ENCODE peak calls at places on chromosomes 12 and 14, in ten cellular contexts. I is adrenal gland, C is sigmoid colon, Z is stomach, F is HepG2, O is HCT116, U is right lobe of liver, H is A549, E is spleen, K is suprapubic skin. G is an unnamed sample.

GRCh38 chr12:128783129-128783574 is 40.6 kb downstream of the SLC15A4 start:
- DNase-seq in F (no peak), H (no peak), I (no peak), K (no peak), Z (no peak), O (no peak), E (no peak), C (peak; percentile 14), U (no peak), G (no peak)

GRCh38 chr12:113086249-113087164 is 30.0 kb downstream of the DTX1 start:
- DNase-seq in U (no peak), Z (no peak), F (peak; percentile 23), H (no peak), I (no peak), K (no peak), C (no peak), O (no peak), E (peak; percentile 88), G (no peak)

GRCh38 chr14:54902143-54902520 is 494 bp downstream of the GCH1 start:
- DNase-seq in U (peak; percentile 87), O (peak; percentile 41), I (peak; percentile 64), C (peak; percentile 87), Z (peak; percentile 82), E (peak; percentile 95), H (peak; percentile 76), F (peak; percentile 62), K (peak; percentile 91), G (peak; percentile 86)

GRCh38 chr14:22977684-22978486 is 4.5 kb downstream of the AJUBA start:
- DNase-seq in H (peak; percentile 88), K (peak; percentile 63), O (no peak), U (peak; percentile 79), F (peak; percentile 100), Z (peak; percentile 69), C (peak; percentile 78), E (no peak), I (peak; percentile 34), G (no peak)

GRCh38 chr14:44785096-44785495 is 176.7 kb downstream of the KLHL28 start:
- DNase-seq in O (no peak), F (no peak), H (no peak), K (no peak), Z (no peak), C (no peak), U (no peak), I (no peak), E (no peak), G (no peak)

GRCh38 chr14:106831322-106831720 is 1304.9 kb downstream of the TMEM121 start:
- DNase-seq in F (peak; percentile 20), K (no peak), H (peak; percentile 75), U (no peak), Z (no peak), E (peak; percentile 81), C (no peak), O (no peak), I (peak; percentile 15), G (no peak)

GRCh38 chr12:104551313-104551931 is 94.7 kb downstream of the CHST11 start:
- DNase-seq in F (no peak), E (no peak), U (no peak), C (no peak), H (no peak), Z (peak; percentile 32), O (no peak), I (no peak), K (no peak), G (no peak)

GRCh38 chr12:13044859-13045384 is 741 bp downstream of the FAM234B start:
- DNase-seq in F (no peak), I (no peak), U (no peak), C (no peak), H (peak; percentile 33), Z (no peak), O (no peak), E (no peak), K (no peak), G (no peak)

GRCh38 chr14:33646692-33647260 is 304.1 kb downstream of the EGLN3 start:
- DNase-seq in E (no peak), I (no peak), Z (no peak), C (no peak), H (no peak), K (no peak), U (no peak), O (no peak), F (no peak), G (no peak)

DNA sequence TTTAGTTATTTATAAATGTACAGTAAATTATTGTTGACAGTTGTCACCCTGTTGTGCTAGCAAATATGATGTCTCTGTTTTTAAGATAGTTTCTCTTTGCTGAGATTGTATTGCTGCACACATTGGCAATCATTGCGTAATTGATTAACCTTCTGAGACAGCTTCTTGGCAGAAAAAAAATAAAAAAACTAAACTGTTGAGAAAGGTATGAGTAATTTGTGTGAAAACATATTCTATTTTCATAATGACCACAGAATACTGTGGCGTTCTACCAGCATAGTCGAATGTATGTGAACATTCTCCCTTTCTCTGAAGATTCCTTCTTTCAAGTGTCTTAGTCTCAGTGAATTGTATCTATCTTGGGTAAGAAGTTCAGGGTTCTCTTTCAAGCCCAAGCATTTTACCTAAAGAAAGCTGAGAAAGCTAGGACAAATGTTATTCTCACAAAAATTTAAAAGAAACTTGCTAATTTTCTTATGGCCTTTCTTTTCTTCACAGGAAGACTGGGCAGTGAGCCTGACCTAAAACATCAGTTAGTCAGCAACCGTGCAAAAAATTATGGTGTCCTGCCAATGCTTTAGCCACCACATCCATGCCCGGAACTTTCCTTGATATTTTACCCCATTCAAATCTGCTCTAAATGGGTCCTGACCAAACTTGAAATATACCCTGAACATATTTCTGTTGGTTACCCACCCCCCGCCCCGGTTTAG is 69.0 kb upstream of the REP15 start:
- DNase-seq in U (no peak), I (peak; percentile 63), O (no peak), C (peak; percentile 67), E (no peak), Z (no peak), H (no peak), F (no peak), K (no peak), G (no peak)
- H3K4me1 ChIP-seq in U (no peaks in the 10 kb centered on the region), I (peaks cover 17% of the 10 kb centered on the region), O (peaks cover 60% of the 10 kb centered on the region), C (no peaks in the 10 kb centered on the region), E (no peaks in the 10 kb centered on the region), Z (peaks cover 16% of the 10 kb centered on the region), H (peaks cover 48% of the 10 kb centered on the region), F (peaks cover 12% of the 10 kb centered on the region), K (peaks cover 22% of the 10 kb centered on the region), G (peaks cover 44% of the 10 kb centered on the region)

GRCh38 chr14:88552859-88553258 is 1.9 kb downstream of the PTPN21 start:
- DNase-seq in E (no peak), F (peak; percentile 51), U (no peak), C (no peak), I (no peak), O (no peak), H (no peak), Z (no peak), K (no peak), G (no peak)

GRCh38 chr14:88556581-88556980 is 1.8 kb upstream of the PTPN21 start:
- DNase-seq in O (no peak), H (no peak), K (no peak), E (no peak), U (no peak), C (no peak), Z (no peak), F (no peak), I (no peak), G (no peak)

GRCh38 chr14:88554458-88555286 is at the start of gene PTPN21:
- DNase-seq in K (peak; percentile 74), U (peak; percentile 84), C (peak; percentile 88), I (peak; percentile 76), O (no peak), H (peak; percentile 79), Z (peak; percentile 76), F (peak; percentile 43), E (peak; percentile 82), G (peak; percentile 89)

GRCh38 chr14:88551936-88552565 is 2.8 kb downstream of the PTPN21 start:
- DNase-seq in U (peak; percentile 51), O (no peak), Z (no peak), K (peak; percentile 65), E (no peak), I (peak; percentile 16), C (peak; percentile 69), F (no peak), H (no peak), G (peak; percentile 42)

GRCh38 chr14:88553886-88554457 is 835 bp downstream of the PTPN21 start:
- DNase-seq in Z (no peak), E (no peak), U (peak; percentile 53), I (no peak), K (no peak), F (no peak), O (no peak), C (no peak), H (no peak), G (peak; percentile 13)
- TF ChIP-seq POLR2A in Z (no peak), E (no peak), U (no peak), I (no peak), K (no peak), F (no peak), O (no peak), C (no peak), H (no peak), G (no peak)

DNA sequence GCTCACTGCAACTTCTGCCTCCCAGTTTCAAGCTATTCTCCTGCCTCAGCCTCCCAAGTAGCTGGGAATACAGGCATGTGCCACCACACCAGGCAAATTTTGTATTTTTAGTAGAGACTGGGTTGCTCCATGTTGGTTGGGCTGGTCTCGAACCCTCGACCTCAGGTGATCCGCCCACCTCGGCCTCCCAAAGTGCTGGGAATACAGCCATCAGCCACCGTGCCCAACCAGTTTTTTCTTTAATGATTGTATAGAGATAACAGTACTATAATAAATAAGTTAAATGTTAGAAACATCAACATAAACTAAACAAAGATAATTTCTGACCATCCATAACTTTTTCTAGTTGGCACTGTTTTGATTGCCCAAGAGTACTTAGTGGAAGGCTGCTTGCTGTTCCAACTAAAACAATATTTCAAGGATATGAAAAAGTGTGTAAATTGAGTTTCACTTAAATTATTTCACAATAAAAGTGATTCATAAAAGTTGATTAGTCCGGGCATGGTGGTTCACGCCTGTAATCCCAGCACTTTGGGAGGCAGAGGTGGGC is 5.6 kb downstream of the GON7 start:
- DNase-seq in C (no peak), E (no peak), H (no peak), K (no peak), I (no peak), O (no peak), Z (no peak), U (no peak), F (no peak), G (no peak)
- H3K4me1 ChIP-seq in C (no peaks in the 10 kb centered on the region), E (peaks cover 12% of the 10 kb centered on the region), H (peaks cover 8% of the 10 kb centered on the region), K (peaks cover 9% of the 10 kb centered on the region), I (no peaks in the 10 kb centered on the region), O (peaks cover 3% of the 10 kb centered on the region), Z (peaks cover 8% of the 10 kb centered on the region), U (no peaks in the 10 kb centered on the region), F (peaks cover 16% of the 10 kb centered on the region), G (peaks cover 9% of the 10 kb centered on the region)

DNA sequence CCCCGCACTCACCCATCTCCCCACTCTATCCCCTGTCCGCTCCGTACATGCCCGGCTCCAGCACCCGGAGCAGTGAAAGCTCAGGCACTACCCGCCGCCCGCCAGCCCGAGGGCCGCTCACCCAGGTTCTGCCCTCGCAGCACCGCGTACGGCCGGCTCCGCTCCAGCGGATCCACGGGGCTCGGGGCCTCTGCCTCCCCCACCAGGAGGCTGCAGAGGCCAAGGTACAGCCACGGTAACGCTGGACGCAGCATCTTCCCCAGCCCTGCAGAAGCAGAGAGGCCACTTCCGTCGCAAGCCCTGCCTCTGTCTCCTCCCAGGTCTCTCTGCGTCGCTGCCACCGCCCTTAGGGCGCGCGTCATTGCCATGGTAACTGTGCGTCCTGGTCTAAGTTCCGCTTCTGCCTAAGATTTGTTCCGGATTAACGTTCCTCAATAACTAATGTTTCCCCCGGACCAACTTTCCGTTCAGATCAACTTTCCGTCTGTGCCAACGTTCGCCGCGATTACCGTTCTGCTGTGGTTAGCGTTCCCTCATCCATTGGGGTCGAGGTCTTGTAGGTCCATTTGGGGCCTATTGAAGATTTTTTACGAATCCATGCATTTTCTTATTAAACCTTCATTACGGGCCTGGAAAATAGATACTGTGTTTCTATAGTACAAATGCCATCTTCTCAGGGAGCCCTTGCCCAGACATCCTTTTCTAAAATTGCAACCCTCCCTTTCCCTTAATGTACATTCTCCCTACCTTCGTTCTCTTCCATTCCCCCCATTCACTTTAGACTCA is at the start of gene C12orf76:
- DNase-seq in K (peak; percentile 95), U (peak; percentile 97), Z (peak; percentile 94), O (peak; percentile 95), H (peak; percentile 99), E (peak; percentile 99), I (peak; percentile 97), C (peak; percentile 96), F (peak; percentile 93), G (peak; percentile 94)
- TF ChIP-seq POLR2A in K (no peak), U (peak; percentile 83), Z (no peak), O (peak; percentile 93), H (peak; percentile 94), E (peak; percentile 23), I (no peak), C (peak; percentile 11), F (peak; percentile 94), G (peak; percentile 62)